ENCODE peak calls at places on chromosomes 6 and 20, in nine cellular contexts. K is right atrium auricular region, U is cardiac muscle cell, R is tibial artery, P is left ventricle myocardium inferior, W is DND-41, T is osteoblast, L is thoracic aorta, C is aorta. N is an unnamed sample.

GRCh38 chr6:170208171-170208601 is 82.7 kb downstream of the DLL1 start:
- DNase-seq in K (peak; percentile 53), U (no peak), R (peak; percentile 10), P (no peak), W (no peak), T (peak; percentile 38), L (no peak), C (peak; percentile 62), N (no peak)

GRCh38 chr6:593907-594212 is 63.0 kb downstream of the HUS1B start:
- DNase-seq in K (no peak), U (no peak), R (no peak), P (no peak), W (no peak), T (no peak), L (no peak), C (no peak), N (peak; percentile 38)

GRCh38 chr6:30819287-30819917 is 64.9 kb upstream of the DDR1 start:
- DNase-seq in K (no peak), U (no peak), R (no peak), P (no peak), W (no peak), T (no peak), L (no peak), C (no peak), N (no peak)

GRCh38 chr6:154872605-154873004 is 122.5 kb upstream of the TIAM2 start:
- DNase-seq in K (no peak), U (no peak), R (no peak), P (no peak), W (no peak), T (no peak), L (no peak), C (no peak), N (peak; percentile 49)

GRCh38 chr6:75275067-75275466 is 9.5 kb downstream of the TMEM30A start:
- DNase-seq in K (no peak), U (peak; percentile 23), R (no peak), P (no peak), W (no peak), T (peak; percentile 35), L (no peak), C (no peak), N (no peak)

GRCh38 chr20:45951474-45951873 is 17.0 kb downstream of the PCIF1 start:
- DNase-seq in K (no peak), U (no peak), R (no peak), P (no peak), W (no peak), T (peak; percentile 70), L (no peak), C (no peak), N (no peak)

GRCh38 chr20:51579137-51579536 is 36.6 kb upstream of the NFATC2 start:
- DNase-seq in K (no peak), U (peak; percentile 46), R (no peak), P (no peak), W (no peak), T (peak; percentile 93), L (no peak), C (no peak), N (no peak)

GRCh38 chr20:15220009-15220656 is 882.7 kb upstream of the FLRT3 start:
- DNase-seq in K (no peak), U (no peak), R (no peak), P (no peak), W (no peak), T (no peak), L (no peak), C (no peak), N (no peak)

GRCh38 chr20:19756756-19757486 is 1.1 kb upstream of the RIN2 start:
- DNase-seq in K (peak; percentile 38), U (no peak), R (no peak), P (no peak), W (no peak), T (peak; percentile 66), L (no peak), C (no peak), N (no peak)

GRCh38 chr6:94099072-94099471 is 679.7 kb upstream of the EPHA7 start:
- DNase-seq in K (no peak), U (no peak), R (no peak), P (no peak), W (no peak), T (no peak), L (no peak), C (no peak), N (peak; percentile 74)

GRCh38 chr6:160667854-160668481 is 3.9 kb upstream of the LPA start:
- DNase-seq in K (no peak), U (no peak), R (no peak), P (no peak), W (peak; percentile 35), T (peak; percentile 21), L (no peak), C (no peak), N (peak; percentile 52)

GRCh38 chr6:47169785-47170685 is 127.9 kb upstream of the ADGRF1 start:
- DNase-seq in K (no peak), U (peak; percentile 81), R (no peak), P (no peak), W (no peak), T (peak; percentile 13), L (no peak), C (no peak), N (no peak)

GRCh38 chr6:63571883-63572732 is at the start of the genes LOC128125822 and PTP4A1:
- DNase-seq in K (peak; percentile 98), U (peak; percentile 99), R (peak; percentile 96), P (peak; percentile 97), W (peak; percentile 96), T (peak; percentile 96), L (peak; percentile 89), C (peak; percentile 99), N (peak; percentile 99)

GRCh38 chr20:43669332-43669731 is 2.4 kb downstream of the MYBL2 start:
- DNase-seq in K (no peak), U (peak; percentile 39), R (no peak), P (no peak), W (no peak), T (no peak), L (no peak), C (no peak), N (no peak)

GRCh38 chr20:40331699-40332098 is 357.3 kb downstream of the MAFB start:
- DNase-seq in K (no peak), U (no peak), R (peak; percentile 40), P (no peak), W (no peak), T (no peak), L (no peak), C (no peak), N (no peak)

GRCh38 chr20:10297684-10298240 is 79.1 kb downstream of the SNAP25 start:
- DNase-seq in K (no peak), U (peak; percentile 40), R (no peak), P (no peak), W (no peak), T (no peak), L (no peak), C (no peak), N (no peak)

GRCh38 chr6:150408842-150409241 is 40.0 kb downstream of the IYD start:
- DNase-seq in K (no peak), U (no peak), R (no peak), P (no peak), W (no peak), T (no peak), L (no peak), C (no peak), N (no peak)

GRCh38 chr6:30890646-30891449 is 6.5 kb downstream of the DDR1 start:
- DNase-seq in K (no peak), U (no peak), R (no peak), P (no peak), W (no peak), T (peak; percentile 82), L (no peak), C (peak; percentile 55), N (no peak)

GRCh38 chr6:81938991-81939773 is 186.7 kb upstream of the TENT5A start:
- DNase-seq in K (no peak), U (peak; percentile 84), R (no peak), P (no peak), W (no peak), T (no peak), L (no peak), C (no peak), N (no peak)

GRCh38 chr6:158047120-158047518 is 65.5 kb downstream of the SYNJ2 start:
- DNase-seq in K (no peak), U (no peak), R (peak; percentile 28), P (peak; percentile 28), W (peak; percentile 34), T (peak; percentile 64), L (no peak), C (peak; percentile 78), N (no peak)

GRCh38 chr6:81570673-81571072 is 181.8 kb downstream of the TENT5A start:
- DNase-seq in K (no peak), U (no peak), R (no peak), P (no peak), W (no peak), T (no peak), L (no peak), C (no peak), N (no peak)

GRCh38 chr6:106514281-106514885 is 114.9 kb downstream of the RTN4IP1 start:
- DNase-seq in K (no peak), U (no peak), R (no peak), P (no peak), W (no peak), T (no peak), L (no peak), C (no peak), N (no peak)
- H3K4me1 ChIP-seq in K (no peaks in the 10 kb centered on the region), U (peaks cover 9% of the 10 kb centered on the region), R (peaks cover 33% of the 10 kb centered on the region), P (peaks cover 43% of the 10 kb centered on the region), W (peaks cover 93% of the 10 kb centered on the region), T (peaks cover 36% of the 10 kb centered on the region), L (peaks cover 28% of the 10 kb centered on the region), C (no peaks in the 10 kb centered on the region), N (peaks cover 10% of the 10 kb centered on the region)

DNA sequence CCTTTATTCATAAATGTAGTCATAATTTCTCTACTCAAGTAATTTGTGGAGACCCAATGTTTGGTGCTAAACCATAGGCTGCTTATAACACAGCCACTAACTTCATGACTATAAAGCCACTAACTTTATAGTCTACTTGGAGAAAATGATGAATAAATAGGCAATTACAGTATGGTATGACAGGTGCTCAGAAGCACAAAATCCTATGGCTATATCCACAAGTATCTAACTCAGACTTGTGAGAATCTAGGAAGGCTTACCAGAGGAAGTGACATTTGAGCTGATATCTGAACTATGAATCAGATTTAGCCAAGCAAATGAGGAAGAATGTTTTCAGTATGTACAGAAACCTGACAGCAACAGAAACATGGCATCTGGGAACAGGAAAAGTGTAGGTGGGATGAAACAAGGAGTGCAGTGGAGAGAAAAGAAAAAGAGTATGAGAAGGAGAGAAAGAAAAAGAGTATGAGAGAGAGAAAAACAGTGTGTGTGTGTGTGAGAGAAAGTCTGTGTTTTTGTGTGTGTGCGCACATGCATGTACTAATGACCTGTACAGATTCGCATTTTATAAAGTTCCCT is 59.9 kb downstream of the REV3L start:
- DNase-seq in K (no peak), U (no peak), R (no peak), P (no peak), W (no peak), T (no peak), L (no peak), C (no peak), N (no peak)
- H3K4me1 ChIP-seq in K (no peaks in the 10 kb centered on the region), U (peaks cover 30% of the 10 kb centered on the region), R (peaks cover 56% of the 10 kb centered on the region), P (peaks cover 59% of the 10 kb centered on the region), W (peaks cover 34% of the 10 kb centered on the region), T (peaks cover 59% of the 10 kb centered on the region), L (peaks cover 31% of the 10 kb centered on the region), C (peaks cover 3% of the 10 kb centered on the region), N (no peaks in the 10 kb centered on the region)

GRCh38 chr20:49701313-49701731 is 12.4 kb downstream of the B4GALT5 start:
- DNase-seq in K (no peak), U (no peak), R (no peak), P (no peak), W (no peak), T (no peak), L (no peak), C (no peak), N (no peak)
- H3K4me1 ChIP-seq in K (no peaks in the 10 kb centered on the region), U (peaks cover 13% of the 10 kb centered on the region), R (peaks cover 47% of the 10 kb centered on the region), P (peaks cover 74% of the 10 kb centered on the region), W (no peaks in the 10 kb centered on the region), T (peaks cover 39% of the 10 kb centered on the region), L (peaks cover 51% of the 10 kb centered on the region), C (no peaks in the 10 kb centered on the region), N (peaks cover 33% of the 10 kb centered on the region)

GRCh38 chr6:38636027-38636426 is 3.7 kb downstream of the BTBD9 start:
- DNase-seq in K (no peak), U (no peak), R (no peak), P (no peak), W (no peak), T (no peak), L (no peak), C (no peak), N (no peak)
- H3K4me1 ChIP-seq in K (no peaks in the 10 kb centered on the region), U (peaks cover 8% of the 10 kb centered on the region), R (peaks cover 18% of the 10 kb centered on the region), P (peaks cover 71% of the 10 kb centered on the region), W (peaks cover 23% of the 10 kb centered on the region), T (peaks cover 11% of the 10 kb centered on the region), L (peaks cover 31% of the 10 kb centered on the region), C (no peaks in the 10 kb centered on the region), N (peaks cover 28% of the 10 kb centered on the region)